ENCODE peak calls at places on chromosome 15, in eight cellular contexts. Z, C, G, K, B, E, Y and R are unnamed samples.

GRCh38 chr15:92391640-92392039 is 2.0 kb upstream of the ST8SIA2 start:
- DNase-seq in Z (no peak), C (no peak), G (no peak), K (peak), B (no peak), E (peak), Y (no peak), R (no peak)

GRCh38 chr15:75178171-75178937 is 23.3 kb upstream of the C15orf39 start:
- DNase-seq in Z (no peak), C (peak), G (peak), K (no peak), B (peak), E (no peak), Y (no peak), R (peak)

GRCh38 chr15:85473455-85473854 is 93.1 kb downstream of the AKAP13 start:
- DNase-seq in Z (no peak), C (no peak), G (no peak), K (peak), B (no peak), E (no peak), Y (no peak), R (no peak)

GRCh38 chr15:33737687-33738606 is 230.3 kb upstream of the CHRM5 start:
- DNase-seq in Z (peak), C (no peak), G (no peak), K (peak), B (peak), E (peak), Y (peak), R (peak)

GRCh38 chr15:76195506-76196285 is 115.6 kb downstream of the ETFA start:
- DNase-seq in Z (no peak), C (no peak), G (no peak), K (no peak), B (no peak), E (no peak), Y (no peak), R (no peak)

GRCh38 chr15:58546066-58546591 is 114.3 kb downstream of the LIPC start:
- DNase-seq in Z (no peak), C (no peak), G (no peak), K (no peak), B (no peak), E (no peak), Y (no peak), R (no peak)

GRCh38 chr15:29815000-29815704 is 7.1 kb downstream of the TJP1 start:
- DNase-seq in Z (no peak), C (no peak), G (no peak), K (peak), B (no peak), E (peak), Y (no peak), R (no peak)

GRCh38 chr15:62976301-62976842 is 66.2 kb upstream of the TPM1 start:
- DNase-seq in Z (no peak), C (no peak), G (no peak), K (peak), B (no peak), E (no peak), Y (no peak), R (no peak)

GRCh38 chr15:88401269-88401971 is 65.8 kb downstream of the MRPL46 start:
- DNase-seq in Z (no peak), C (no peak), G (no peak), K (no peak), B (no peak), E (no peak), Y (no peak), R (no peak)

GRCh38 chr15:68552773-68553172 is 26.0 kb upstream of the CORO2B start:
- DNase-seq in Z (peak), C (no peak), G (no peak), K (peak), B (no peak), E (no peak), Y (no peak), R (no peak)

GRCh38 chr15:42461261-42461660 is 29.7 kb downstream of the ZNF106 start:
- DNase-seq in Z (no peak), C (no peak), G (no peak), K (no peak), B (no peak), E (no peak), Y (no peak), R (no peak)

GRCh38 chr15:70327328-70328136 is 229.8 kb upstream of the TLE3 start:
- DNase-seq in Z (no peak), C (no peak), G (no peak), K (peak), B (no peak), E (peak), Y (no peak), R (no peak)

GRCh38 chr15:57079446-57079845 is 161.0 kb downstream of the TCF12 start:
- DNase-seq in Z (no peak), C (no peak), G (no peak), K (no peak), B (peak), E (peak), Y (no peak), R (no peak)

GRCh38 chr15:63491116-63491817 is 13.1 kb upstream of the USP3 start:
- DNase-seq in Z (no peak), C (no peak), G (no peak), K (no peak), B (no peak), E (no peak), Y (no peak), R (no peak)

GRCh38 chr15:76823903-76824302 is 81.2 kb downstream of the SCAPER start:
- DNase-seq in Z (no peak), C (no peak), G (no peak), K (peak), B (no peak), E (no peak), Y (no peak), R (no peak)

GRCh38 chr15:40038654-40039543 is at the start of gene SRP14:
- DNase-seq in Z (peak), C (peak), G (peak), K (peak), B (peak), E (peak), Y (peak), R (peak)
- TF ChIP-seq POLR2A in Z (peak), C (peak), G (peak), K (peak), B (peak), E (peak), Y (peak), R (peak)

GRCh38 chr15:54410481-54410880 is 432.2 kb downstream of the UNC13C start:
- DNase-seq in Z (no peak), C (no peak), G (no peak), K (no peak), B (no peak), E (no peak), Y (no peak), R (no peak)
- TF ChIP-seq POLR2A in Z (no peak), C (no peak), G (no peak), K (no peak), B (no peak), E (no peak), Y (no peak), R (no peak)

GRCh38 chr15:74032606-74033561 is 38.4 kb downstream of the PML start:
- DNase-seq in Z (no peak), C (no peak), G (no peak), K (no peak), B (no peak), E (no peak), Y (no peak), R (no peak)
- TF ChIP-seq POLR2A in Z (no peak), C (no peak), G (no peak), K (no peak), B (no peak), E (no peak), Y (no peak), R (no peak)

DNA sequence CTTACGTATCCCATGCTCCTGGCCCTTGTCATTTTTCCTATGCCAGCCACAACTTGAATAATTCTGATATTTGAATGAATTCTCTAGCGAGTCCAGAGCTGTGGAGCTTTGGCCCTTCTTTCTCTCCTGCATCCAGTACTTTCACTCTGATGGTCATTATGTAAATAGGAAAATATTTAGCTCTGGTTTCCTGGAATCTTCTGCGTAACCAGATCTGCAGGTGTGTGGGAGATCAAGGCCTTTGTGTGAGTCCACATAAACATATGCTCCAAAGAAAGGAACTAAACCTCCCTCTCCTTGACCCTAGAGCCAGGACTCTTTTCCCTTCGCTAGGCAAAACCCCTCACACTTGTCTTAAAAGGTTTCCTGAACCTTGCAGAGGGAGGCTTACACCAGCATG is 132.5 kb upstream of the THBS1 start:
- DNase-seq in Z (no peak), C (no peak), G (no peak), K (no peak), B (no peak), E (no peak), Y (no peak), R (no peak)
- TF ChIP-seq POLR2A in Z (no peak), C (no peak), G (no peak), K (no peak), B (no peak), E (no peak), Y (no peak), R (no peak)

GRCh38 chr15:38678291-38678690 is 113.7 kb upstream of the RASGRP1 start:
- DNase-seq in Z (no peak), C (no peak), G (no peak), K (no peak), B (no peak), E (no peak), Y (no peak), R (no peak)
- TF ChIP-seq POLR2A in Z (no peak), C (no peak), G (no peak), K (no peak), B (no peak), E (no peak), Y (no peak), R (no peak)

GRCh38 chr15:44729394-44729913 is 6.9 kb upstream of the TRIM69 start:
- DNase-seq in Z (peak), C (peak), G (no peak), K (peak), B (no peak), E (no peak), Y (no peak), R (no peak)
- TF ChIP-seq POLR2A in Z (no peak), C (no peak), G (peak), K (no peak), B (no peak), E (no peak), Y (no peak), R (no peak)

GRCh38 chr15:27617013-27617412 is 482.1 kb downstream of the OCA2 start:
- DNase-seq in Z (no peak), C (no peak), G (no peak), K (no peak), B (no peak), E (no peak), Y (no peak), R (no peak)
- TF ChIP-seq POLR2A in Z (no peak), C (no peak), G (no peak), K (no peak), B (no peak), E (no peak), Y (no peak), R (no peak)

GRCh38 chr15:98282656-98283332 is 322.3 kb downstream of the ARRDC4 start:
- DNase-seq in Z (no peak), C (no peak), G (no peak), K (no peak), B (no peak), E (no peak), Y (no peak), R (no peak)
- TF ChIP-seq POLR2A in Z (no peak), C (no peak), G (no peak), K (no peak), B (no peak), E (no peak), Y (no peak), R (no peak)

DNA sequence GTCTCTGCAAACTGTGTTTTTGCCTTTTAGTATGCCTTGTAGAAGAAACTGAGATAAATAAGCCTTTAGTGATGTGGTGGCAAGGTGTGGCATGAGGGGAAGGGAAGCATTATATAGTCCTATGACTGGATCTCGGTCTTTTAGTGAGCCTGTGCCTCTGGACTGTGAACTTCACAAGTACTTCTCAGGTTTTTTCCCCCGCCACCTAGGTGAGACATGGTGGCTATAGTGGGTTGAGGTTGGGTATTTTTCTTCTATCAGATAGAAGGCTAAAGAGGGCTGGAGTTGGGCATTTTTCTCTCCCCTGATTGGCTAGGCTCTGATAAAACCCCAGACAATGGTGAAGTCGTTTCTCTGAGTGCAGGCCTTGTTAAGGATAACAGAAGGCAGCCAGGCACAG is 38.7 kb upstream of the ZFAND6 start:
- DNase-seq in Z (no peak), C (no peak), G (no peak), K (no peak), B (no peak), E (no peak), Y (no peak), R (no peak)
- TF ChIP-seq POLR2A in Z (no peak), C (no peak), G (no peak), K (no peak), B (no peak), E (no peak), Y (no peak), R (no peak)